ENCODE peak calls at places on chromosome 20, in six cellular contexts. C is H1, H is H9, A is mesenchymal stem cell, D is neuronal stem cell, X is trophoblast cell. L is an unnamed sample.

GRCh38 chr20:1946762-1947534 is 46.9 kb downstream of the PDYN start:
- DNase-seq in C (peak; percentile 74), H (peak; percentile 96), A (peak; percentile 68), D (peak; percentile 82), X (peak; percentile 47), L (peak; percentile 17)

GRCh38 chr20:37396520-37397075 is 50.7 kb downstream of the SRC start:
- DNase-seq in C (peak; percentile 64), H (peak; percentile 94), A (no peak), D (peak; percentile 92), X (no peak), L (no peak)

GRCh38 chr20:59403261-59403961 is 103.0 kb downstream of the EDN3 start:
- DNase-seq in C (peak; percentile 13), H (peak; percentile 75), A (no peak), D (peak; percentile 75), X (peak; percentile 43), L (no peak)

GRCh38 chr20:52494244-52494643 is 302.7 kb upstream of the ZFP64 start:
- DNase-seq in C (no peak), H (no peak), A (peak; percentile 97), D (no peak), X (peak; percentile 70), L (peak; percentile 98)

GRCh38 chr20:10313701-10314100 is 95.1 kb downstream of the SNAP25 start:
- DNase-seq in C (no peak), H (no peak), A (peak; percentile 16), D (peak; percentile 37), X (no peak), L (peak; percentile 20)

GRCh38 chr20:4684837-4685413 is 36.8 kb upstream of the PRND start:
- DNase-seq in C (no peak), H (no peak), A (peak; percentile 94), D (no peak), X (peak; percentile 15), L (peak; percentile 84)

GRCh38 chr20:24406761-24407550 is 62.5 kb upstream of the SYNDIG1 start:
- DNase-seq in C (no peak), H (peak; percentile 8), A (no peak), D (no peak), X (no peak), L (no peak)

GRCh38 chr20:49712918-49713778 is 530 bp downstream of the B4GALT5 start:
- DNase-seq in C (no peak), H (peak; percentile 41), A (peak; percentile 63), D (no peak), X (peak; percentile 47), L (peak; percentile 17)

GRCh38 chr20:62651285-62652021 is 9.2 kb downstream of the SLCO4A1 start:
- DNase-seq in C (no peak), H (no peak), A (peak; percentile 19), D (no peak), X (peak; percentile 64), L (peak; percentile 49)

GRCh38 chr20:49132995-49133451 is 55.1 kb downstream of the STAU1 start:
- DNase-seq in C (no peak), H (peak; percentile 34), A (peak; percentile 79), D (peak; percentile 39), X (peak; percentile 85), L (peak; percentile 79)

GRCh38 chr20:24783631-24784492 is 165.2 kb upstream of the CST7 start:
- DNase-seq in C (no peak), H (peak; percentile 59), A (no peak), D (no peak), X (no peak), L (no peak)

GRCh38 chr20:64029293-64030117 is 6.5 kb upstream of the C20orf204 start:
- DNase-seq in C (no peak), H (no peak), A (no peak), D (no peak), X (no peak), L (no peak)

DNA sequence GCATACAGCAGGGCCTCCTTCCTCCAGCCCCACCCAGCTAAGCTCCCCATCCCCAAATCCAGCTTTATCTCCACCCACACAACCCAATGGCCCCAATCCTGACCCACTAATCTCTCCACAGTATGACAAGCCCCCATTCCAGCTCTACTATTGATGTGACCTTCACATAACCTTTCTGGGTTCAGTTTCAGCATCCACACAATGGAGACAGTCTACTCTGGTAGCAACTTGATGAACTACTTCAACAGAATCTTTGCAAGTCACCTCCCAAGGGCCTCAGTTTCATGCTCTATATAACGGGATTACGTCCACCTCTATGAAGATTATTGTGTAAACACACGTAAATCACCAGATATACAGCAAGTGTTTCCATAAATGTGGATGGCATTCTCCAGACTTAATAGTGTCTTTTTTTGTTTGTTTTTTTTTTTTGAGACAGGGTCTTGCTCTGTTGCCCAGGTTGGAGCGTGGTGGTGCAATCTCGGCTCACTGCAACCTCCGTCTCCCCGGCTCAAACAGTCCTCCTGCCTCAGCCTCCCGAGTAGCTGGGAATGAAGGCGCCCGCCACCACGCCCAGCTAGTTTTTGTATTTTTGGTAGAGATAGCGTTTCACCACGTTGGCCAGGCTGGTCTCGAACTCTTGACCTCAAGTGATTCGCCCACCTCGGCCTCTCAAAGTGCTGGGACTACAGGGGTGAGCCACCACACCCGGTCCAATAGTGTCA is 1.4 kb downstream of the AHCY start:
- DNase-seq in C (no peak), H (no peak), A (no peak), D (no peak), X (no peak), L (no peak)
- H2AK5ac ChIP-seq in C (peak overlapping the region; percentile 94), H (no peak overlapping the region), A (peak overlapping the region; percentile 13), D (no peak overlapping the region), X (no peak overlapping the region), L (peak overlapping the region; percentile 89)

GRCh38 chr20:19438488-19438887 is 226.0 kb downstream of the SLC24A3 start:
- DNase-seq in C (no peak), H (no peak), A (no peak), D (no peak), X (no peak), L (no peak)

GRCh38 chr20:19431906-19432305 is 219.5 kb downstream of the SLC24A3 start:
- DNase-seq in C (no peak), H (no peak), A (no peak), D (no peak), X (peak; percentile 66), L (no peak)

GRCh38 chr20:19431308-19431685 is 218.9 kb downstream of the SLC24A3 start:
- DNase-seq in C (no peak), H (no peak), A (no peak), D (no peak), X (no peak), L (no peak)

GRCh38 chr20:19433371-19434316 is 221.2 kb downstream of the SLC24A3 start:
- DNase-seq in C (no peak), H (no peak), A (no peak), D (no peak), X (peak; percentile 87), L (no peak)

GRCh38 chr20:19435820-19436219 is 223.4 kb downstream of the SLC24A3 start:
- DNase-seq in C (no peak), H (no peak), A (no peak), D (no peak), X (no peak), L (no peak)
- H3K14ac ChIP-seq in C (no peak overlapping the region), H (no peak overlapping the region), A (no peak overlapping the region), D (no peak overlapping the region), X (no peak overlapping the region), L (no peak overlapping the region)

GRCh38 chr20:17664025-17664638 is 17.9 kb downstream of the RRBP1 start:
- DNase-seq in C (no peak), H (no peak), A (no peak), D (no peak), X (no peak), L (no peak)

GRCh38 chr20:17662333-17663039 is 19.6 kb downstream of the RRBP1 start:
- DNase-seq in C (no peak), H (no peak), A (peak; percentile 96), D (no peak), X (peak; percentile 52), L (peak; percentile 48)

GRCh38 chr20:17663486-17663885 is 18.6 kb downstream of the RRBP1 start:
- DNase-seq in C (no peak), H (no peak), A (no peak), D (no peak), X (no peak), L (peak; percentile 42)

GRCh38 chr20:17661121-17661744 is 20.8 kb downstream of the RRBP1 start:
- DNase-seq in C (no peak), H (no peak), A (no peak), D (no peak), X (no peak), L (no peak)

DNA sequence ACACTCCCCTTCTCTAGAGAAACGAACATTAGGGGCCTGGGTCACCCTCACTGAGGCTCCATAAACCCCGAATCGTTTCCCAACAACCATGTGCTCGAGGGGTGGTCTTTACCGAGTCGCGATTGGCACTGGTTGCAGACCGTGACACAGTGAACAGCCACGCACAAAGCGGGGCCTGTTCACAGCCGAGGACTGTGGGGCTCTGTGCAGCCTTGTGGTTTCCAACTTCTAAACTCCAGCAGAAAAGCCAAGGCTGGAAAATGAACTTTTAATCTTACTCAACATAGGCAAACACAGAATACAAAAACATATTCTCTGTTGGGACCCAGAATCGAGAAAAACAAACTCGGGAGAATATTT is 19.0 kb downstream of the RRBP1 start:
- DNase-seq in C (no peak), H (no peak), A (no peak), D (no peak), X (no peak), L (no peak)
- H2AK5ac ChIP-seq in C (no peak overlapping the region), H (no peak overlapping the region), A (no peak overlapping the region), D (no peak overlapping the region), X (no peak overlapping the region), L (no peak overlapping the region)

GRCh38 chr20:45251884-45252571 is 2.3 kb downstream of the SLPI start:
- DNase-seq in C (no peak), H (no peak), A (no peak), D (no peak), X (no peak), L (no peak)

GRCh38 chr20:45253260-45253659 is 1.1 kb downstream of the SLPI start:
- DNase-seq in C (no peak), H (no peak), A (no peak), D (no peak), X (no peak), L (no peak)

GRCh38 chr20:45247860-45248259 is 6.5 kb downstream of the SLPI start:
- DNase-seq in C (no peak), H (no peak), A (no peak), D (no peak), X (no peak), L (no peak)

GRCh38 chr20:45246109-45246508 is 8.3 kb downstream of the SLPI start:
- DNase-seq in C (no peak), H (no peak), A (no peak), D (no peak), X (no peak), L (no peak)

DNA sequence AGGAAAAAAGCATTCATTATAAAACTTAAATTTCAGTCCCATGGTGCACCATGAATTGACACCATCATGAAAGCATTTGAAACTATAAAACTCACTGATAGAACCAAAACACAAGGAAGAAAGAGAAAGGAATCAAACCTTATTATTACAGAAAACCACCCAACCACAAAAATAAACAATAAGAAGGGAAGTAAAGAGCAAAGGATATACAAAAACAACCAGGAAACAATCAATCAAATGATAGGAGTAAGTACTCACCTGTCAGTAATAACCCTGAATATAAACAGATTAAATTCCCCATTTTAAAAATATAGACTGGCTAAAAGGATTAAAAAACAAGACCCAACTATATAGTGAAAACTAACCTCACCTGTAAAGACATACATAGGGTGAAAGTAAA is 5.8 kb downstream of the SLPI start:
- DNase-seq in C (no peak), H (no peak), A (no peak), D (no peak), X (no peak), L (no peak)
- H3K14ac ChIP-seq in C (no peak overlapping the region), H (no peak overlapping the region), A (no peak overlapping the region), D (no peak overlapping the region), X (no peak overlapping the region), L (no peak overlapping the region)